ENCODE peak calls at places on chromosome 13, in seven cellular contexts. X is GM23338; L is tibial nerve; U is CD8-positive, alpha-beta T cell; O is heart left ventricle; A is fibroblast of lung; T is brain microvascular endothelial cell. K is an unnamed sample.

GRCh38 chr13:113856716-113857065 is 7.2 kb downstream of the GAS6 start:
- DNase-seq in X (no peak), A (peak; percentile 72), O (peak; percentile 39), T (no peak), U (no peak), L (no peak), K (no peak)

GRCh38 chr13:41311607-41312500 is 787 bp downstream of the NAA16 start:
- DNase-seq in T (peak; percentile 12), U (peak; percentile 48), L (peak; percentile 35), X (peak; percentile 49), A (peak; percentile 52), O (peak; percentile 55), K (peak; percentile 33)

GRCh38 chr13:61162636-61163035 is 253.0 kb downstream of the PCDH20 start:
- DNase-seq in O (no peak), U (no peak), T (no peak), L (no peak), A (no peak), X (no peak), K (no peak)

GRCh38 chr13:79361299-79361698 is 44.8 kb downstream of the RBM26 start:
- DNase-seq in O (no peak), A (no peak), X (no peak), U (no peak), T (no peak), L (no peak), K (no peak)

GRCh38 chr13:113926951-113927660 is 46.8 kb downstream of the C13orf46 start:
- DNase-seq in U (no peak), A (no peak), T (no peak), O (no peak), L (no peak), X (no peak), K (no peak)

GRCh38 chr13:80469841-80470378 is 129.0 kb upstream of the SPRY2 start:
- DNase-seq in A (peak; percentile 100), L (peak; percentile 87), O (peak; percentile 76), X (no peak), U (no peak), T (peak; percentile 92), K (peak; percentile 73)

GRCh38 chr13:38872693-38873092 is 117.9 kb downstream of the STOML3 start:
- DNase-seq in L (peak; percentile 25), U (peak; percentile 25), O (no peak), X (peak; percentile 83), T (no peak), A (peak; percentile 46), K (no peak)

GRCh38 chr13:27415116-27415515 is 9.3 kb upstream of the GTF3A start:
- DNase-seq in T (no peak), U (no peak), O (no peak), A (no peak), X (no peak), L (no peak), K (no peak)

GRCh38 chr13:37695200-37695599 is 96.6 kb upstream of the POSTN start:
- DNase-seq in O (no peak), L (no peak), A (no peak), T (peak; percentile 48), X (no peak), U (no peak), K (no peak)

GRCh38 chr13:98467263-98467985 is 109.5 kb downstream of the STK24 start:
- DNase-seq in A (no peak), T (no peak), L (no peak), O (no peak), U (no peak), X (no peak), K (no peak)

GRCh38 chr13:38582133-38582532 is 104.7 kb upstream of the FREM2 start:
- DNase-seq in L (peak; percentile 56), X (peak; percentile 72), T (peak; percentile 26), O (no peak), A (peak; percentile 44), U (no peak), K (peak; percentile 23)

GRCh38 chr13:75704194-75704941 is 68.2 kb downstream of the LMO7 start:
- DNase-seq in O (no peak), A (peak; percentile 54), L (no peak), X (no peak), U (no peak), T (peak; percentile 68), K (no peak)

GRCh38 chr13:42696191-42696590 is 85.2 kb upstream of the FAM216B start:
- DNase-seq in L (no peak), O (no peak), U (no peak), A (peak; percentile 12), T (peak; percentile 74), X (no peak), K (peak; percentile 81)

GRCh38 chr13:30222253-30222652 is 85.1 kb downstream of the KATNAL1 start:
- DNase-seq in T (peak; percentile 9), L (no peak), A (no peak), O (no peak), U (no peak), X (no peak), K (no peak)

GRCh38 chr13:74444877-74445479 is 310.8 kb upstream of the KLF12 start:
- DNase-seq in A (peak; percentile 24), U (no peak), O (no peak), T (peak; percentile 26), X (no peak), L (no peak), K (peak; percentile 18)

GRCh38 chr13:20843177-20843576 is 59.4 kb downstream of the XPO4 start:
- DNase-seq in X (no peak), U (no peak), L (no peak), A (peak; percentile 70), O (peak; percentile 63), T (no peak), K (no peak)
- H3K27ac ChIP-seq in X (no peak overlapping the region), U (no peak overlapping the region), L (no peak overlapping the region), A (no peak overlapping the region), O (peak overlapping the region; percentile 51), T (no peak overlapping the region), K (no peak overlapping the region)

DNA sequence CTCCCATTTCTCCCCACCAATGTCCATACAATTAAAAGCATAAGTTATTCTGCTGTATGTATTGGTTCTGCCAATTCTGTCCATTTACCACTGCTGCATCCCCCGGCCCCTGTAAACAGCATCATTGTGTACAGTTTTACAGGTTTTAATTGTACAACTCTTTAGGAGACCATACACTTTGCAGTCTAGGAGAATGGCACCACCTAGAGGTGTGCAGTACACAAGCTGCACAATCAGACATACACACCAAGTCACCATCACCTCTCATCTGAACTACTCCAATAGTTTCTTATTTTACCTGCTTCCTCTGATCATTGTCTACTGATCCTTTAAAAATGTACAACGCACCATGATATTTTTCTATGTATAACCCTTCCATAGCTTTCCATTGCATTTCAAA is 855.9 kb upstream of the KLHL1 start:
- DNase-seq in A (peak; percentile 17), T (no peak), O (no peak), X (no peak), U (no peak), L (no peak), K (no peak)
- TF ChIP-seq CTCF in A (peak; percentile 44), T (peak; percentile 57), O (no peak), X (peak; percentile 69), U (no peak), L (no peak), K (no peak)

DNA sequence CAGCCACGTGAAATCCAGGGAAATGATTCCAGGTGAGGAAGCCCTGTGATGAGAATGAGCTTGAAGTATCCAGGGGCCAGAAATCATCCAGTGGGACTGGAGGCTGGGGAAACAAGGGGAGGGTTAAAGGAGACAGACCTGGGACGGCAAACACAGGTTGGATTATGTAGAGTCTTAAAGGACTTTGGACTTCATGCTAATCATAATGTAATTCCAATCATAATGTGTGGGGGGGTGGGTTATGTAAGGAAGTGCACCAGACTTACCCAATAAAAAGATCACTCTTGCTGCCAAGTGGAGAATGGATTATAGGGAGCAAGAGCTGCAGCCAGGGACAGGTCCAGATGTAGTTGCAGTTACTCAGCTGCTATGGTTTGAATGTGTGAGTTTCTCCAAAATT is 16.1 kb upstream of the CYSLTR2 start:
- DNase-seq in T (no peak), O (no peak), A (no peak), X (no peak), U (no peak), L (no peak), K (no peak)
- H3K27ac ChIP-seq in T (peak overlapping the region; percentile 39), O (no peak overlapping the region), A (no peak overlapping the region), X (no peak overlapping the region), U (no peak overlapping the region), L (no peak overlapping the region), K (no peak overlapping the region)

GRCh38 chr13:81610613-81611012 is 1269.7 kb upstream of the SPRY2 start:
- DNase-seq in O (no peak), X (peak; percentile 2), U (no peak), T (no peak), A (no peak), L (no peak), K (no peak)
- TF ChIP-seq CTCF in O (no peak), X (peak; percentile 21), U (no peak), T (no peak), A (no peak), L (no peak), K (no peak)

GRCh38 chr13:44857061-44857460 is 132.2 kb downstream of the NUFIP1 start:
- DNase-seq in O (no peak), A (no peak), T (no peak), U (no peak), L (no peak), X (no peak), K (no peak)

GRCh38 chr13:44855860-44856259 is 133.4 kb downstream of the NUFIP1 start:
- DNase-seq in O (no peak), X (no peak), A (no peak), T (no peak), L (no peak), U (no peak), K (no peak)

GRCh38 chr13:44854264-44855060 is 134.8 kb downstream of the NUFIP1 start:
- DNase-seq in O (peak; percentile 56), T (no peak), A (no peak), X (no peak), U (no peak), L (no peak), K (no peak)

GRCh38 chr13:44860427-44860826 is 128.8 kb downstream of the NUFIP1 start:
- DNase-seq in L (no peak), X (no peak), O (no peak), A (no peak), T (no peak), U (no peak), K (no peak)

DNA sequence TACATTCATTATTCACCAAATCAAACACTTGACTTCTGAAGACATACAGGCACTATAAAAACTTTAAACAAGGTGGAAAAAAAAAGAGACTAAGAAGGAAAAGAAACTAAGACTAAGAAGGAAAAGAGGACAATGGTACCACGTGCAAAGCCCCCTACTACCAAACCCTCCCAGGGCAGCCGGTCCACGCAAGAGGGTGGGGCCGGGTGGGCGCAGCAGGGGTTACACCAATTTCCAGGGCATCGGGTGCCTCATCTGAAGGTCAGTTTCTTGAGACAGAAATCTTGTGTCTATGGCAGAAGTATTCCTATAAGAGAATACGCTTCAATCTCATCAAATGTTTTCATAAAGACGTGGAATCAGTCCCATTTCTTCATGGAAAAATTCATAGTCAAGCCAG is 131.5 kb downstream of the NUFIP1 start:
- DNase-seq in U (no peak), A (no peak), O (no peak), L (no peak), X (no peak), T (no peak), K (no peak)
- H3K27ac ChIP-seq in U (no peak overlapping the region), A (no peak overlapping the region), O (no peak overlapping the region), L (no peak overlapping the region), X (no peak overlapping the region), T (no peak overlapping the region), K (no peak overlapping the region)

DNA sequence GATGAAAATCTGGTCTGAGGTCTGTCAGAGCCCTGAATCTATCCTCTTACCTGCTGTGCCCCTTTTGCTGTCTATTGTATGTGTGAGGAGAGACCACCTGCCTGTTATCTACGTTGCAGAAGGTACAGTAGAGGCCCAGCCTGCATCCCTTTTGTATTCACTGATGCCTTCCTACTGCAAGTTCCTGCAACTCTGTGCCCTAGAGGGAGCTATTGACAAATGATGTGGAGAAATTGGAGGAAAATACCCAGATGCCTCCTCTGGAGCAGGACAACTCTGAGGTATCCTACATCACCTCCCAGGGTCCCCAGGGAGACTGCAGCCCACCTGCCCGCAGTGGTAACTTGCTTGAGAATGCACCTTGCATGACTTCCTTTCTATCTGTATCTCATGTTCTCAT is 33.7 kb downstream of the SIAH3 start:
- DNase-seq in A (peak; percentile 7), L (no peak), T (peak; percentile 4), X (peak; percentile 43), U (no peak), O (no peak), K (no peak)
- TF ChIP-seq CTCF in A (peak; percentile 16), L (no peak), T (peak; percentile 48), X (peak; percentile 73), U (no peak), O (no peak), K (no peak)

K was measured in RWPE1.